ENCODE peak calls at places on chromosome 7, in seven cellular contexts. U is H54; S is stimulated activated CD4-positive, alpha-beta T cell treated with anti-CD3 and anti-CD28 coated beads, Interleukin-1b, Interleukin-23, amount 100 ng/mL, for 4 hours; A is brain microvascular endothelial cell; P is stimulated activated CD8-positive, alpha-beta memory T cell treated with anti-CD3 and anti-CD28 coated beads, Interleukin-4, amount 100 ng/mL, for 1 hour; Z is AG09319; C is Right ventricle myocardium superior. Y is an unnamed sample.
A peak's percentile ranks its signal among the peaks of the same experiment; 100 is the strongest.

GRCh38 chr7:27122075-27122910 is 8.3 kb downstream of the HOXA4 start:
- DNase-seq in A (no peak), C (no peak), S (no peak), U (no peak), Z (no peak), P (no peak), Y (no peak)

GRCh38 chr7:74272305-74273038 is 16.7 kb upstream of the CLIP2 start:
- DNase-seq in Z (peak; percentile 83), A (peak; percentile 95), U (peak; percentile 76), P (no peak), S (no peak), C (peak; percentile 83), Y (peak; percentile 93)

GRCh38 chr7:116455499-116455898 is 44.0 kb upstream of the CAV2 start:
- DNase-seq in U (no peak), P (no peak), S (no peak), C (no peak), A (no peak), Z (no peak), Y (no peak)

GRCh38 chr7:158395780-158396214 is 191.8 kb downstream of the PTPRN2 start:
- DNase-seq in P (no peak), S (no peak), Z (no peak), C (no peak), U (no peak), A (no peak), Y (no peak)

GRCh38 chr7:34061175-34061574 is 155.8 kb downstream of the BMPER start:
- DNase-seq in U (no peak), P (no peak), S (no peak), Z (no peak), A (peak; percentile 70), C (no peak), Y (peak; percentile 68)

GRCh38 chr7:101899616-101900015 is 82.2 kb downstream of the CUX1 start:
- DNase-seq in C (no peak), A (no peak), S (no peak), P (no peak), U (no peak), Z (no peak), Y (no peak)

GRCh38 chr7:27161721-27162547 is 3.4 kb downstream of the HOXA9 start:
- DNase-seq in Z (no peak), A (no peak), U (no peak), P (no peak), C (no peak), S (no peak), Y (no peak)

GRCh38 chr7:1624999-1625927 is 44.8 kb upstream of the ELFN1 start:
- DNase-seq in Z (no peak), C (no peak), U (no peak), P (no peak), A (no peak), S (no peak), Y (no peak)

GRCh38 chr7:132118641-132119040 is 457.6 kb downstream of the PLXNA4 start:
- DNase-seq in A (no peak), Z (no peak), U (peak; percentile 41), S (no peak), P (no peak), C (no peak), Y (no peak)

GRCh38 chr7:97174308-97174707 is 56.8 kb downstream of the SDHAF3 start:
- DNase-seq in U (no peak), C (no peak), S (no peak), Z (no peak), P (no peak), A (no peak), Y (no peak)

GRCh38 chr7:29877196-29877595 is 70.9 kb downstream of the WIPF3 start:
- DNase-seq in S (no peak), Z (no peak), U (no peak), A (peak; percentile 20), C (no peak), P (no peak), Y (no peak)

GRCh38 chr7:130351664-130352015 is 7.0 kb downstream of the CPA5 start:
- DNase-seq in Z (no peak), S (no peak), P (no peak), U (no peak), A (no peak), C (no peak), Y (no peak)

GRCh38 chr7:101677421-101678137 is 48.5 kb upstream of the MYL10 start:
- DNase-seq in C (no peak), S (no peak), A (peak; percentile 42), U (peak; percentile 61), P (no peak), Z (no peak), Y (no peak)

GRCh38 chr7:1746491-1746975 is 76.5 kb downstream of the ELFN1 start:
- DNase-seq in A (no peak), P (no peak), S (no peak), Z (no peak), U (no peak), C (peak; percentile 24), Y (no peak)

GRCh38 chr7:26417911-26418413 is 126.3 kb downstream of the SNX10 start:
- DNase-seq in A (no peak), U (no peak), Z (no peak), S (no peak), C (no peak), P (no peak), Y (no peak)

GRCh38 chr7:135232720-135233119 is 918 bp upstream of the STRA8 start:
- DNase-seq in Z (no peak), P (no peak), C (no peak), S (no peak), A (no peak), U (no peak), Y (no peak)

GRCh38 chr7:150737265-150738055 is at the start of gene GIMAP5:
- DNase-seq in U (no peak), S (peak; percentile 37), A (no peak), C (peak; percentile 54), P (no peak), Z (no peak), Y (no peak)

GRCh38 chr7:133695976-133696531 is 431.1 kb upstream of the LRGUK start:
- DNase-seq in U (no peak), Z (no peak), A (no peak), S (no peak), P (no peak), C (no peak), Y (no peak)